ENCODE peak calls at places on chromosomes 2 and 18, in nine cellular contexts. R is mesenchymal stem cell; L is CD4-positive, CD25-positive, alpha-beta regulatory T cell; G is PC-9; X is fibroblast of lung; B is GM23248; C is heart right ventricle; P is CD4-positive, alpha-beta T cell; S is IMR-90. V is an unnamed sample. For H3K9me3, the result is how much of the 10 kb centered on the place peaks cover.

GRCh38 chr2:142825861-142826260 is 51.6 kb upstream of the KYNU start:
- DNase-seq in R (no peak), L (no peak), G (no peak), X (peak), B (peak), C (no peak), P (no peak), S (no peak), V (peak)

GRCh38 chr2:26754972-26755670 is 9.0 kb upstream of the SLC35F6 start:
- DNase-seq in R (no peak), L (no peak), G (no peak), X (no peak), B (no peak), C (no peak), P (no peak), S (no peak), V (no peak)

GRCh38 chr2:158729873-158730620 is 65.1 kb upstream of the DAPL1 start:
- DNase-seq in R (no peak), L (no peak), G (no peak), X (no peak), B (peak), C (no peak), P (no peak), S (no peak), V (no peak)

GRCh38 chr2:127146820-127147502 is 40.0 kb upstream of the BIN1 start:
- DNase-seq in R (peak), L (no peak), G (no peak), X (no peak), B (peak), C (no peak), P (no peak), S (peak), V (no peak)

GRCh38 chr2:164719996-164720941 is 99.0 kb upstream of the GRB14 start:
- DNase-seq in R (peak), L (no peak), G (no peak), X (no peak), B (peak), C (no peak), P (no peak), S (peak), V (no peak)

GRCh38 chr18:73980289-73980979 is 167.2 kb downstream of the FBXO15 start:
- DNase-seq in R (peak), L (no peak), G (peak), X (no peak), B (peak), C (no peak), P (no peak), S (peak), V (no peak)

GRCh38 chr18:57806891-57807280 is 3.8 kb upstream of the ATP8B1 start:
- DNase-seq in R (peak), L (no peak), G (peak), X (peak), B (peak), C (peak), P (no peak), S (peak), V (no peak)

GRCh38 chr2:146916914-146917313 is 927.9 kb upstream of the ACVR2A start:
- DNase-seq in R (no peak), L (no peak), G (no peak), X (no peak), B (no peak), C (no peak), P (no peak), S (no peak), V (no peak)

GRCh38 chr2:198327526-198327925 is 523.1 kb downstream of the PLCL1 start:
- DNase-seq in R (no peak), L (no peak), G (no peak), X (no peak), B (no peak), C (no peak), P (no peak), S (no peak), V (no peak)

GRCh38 chr18:77106331-77106730 is 26.3 kb downstream of the MBP start:
- DNase-seq in R (no peak), L (peak), G (no peak), X (no peak), B (no peak), C (no peak), P (peak), S (no peak), V (no peak)

GRCh38 chr2:143674055-143674454 is 544.8 kb downstream of the ARHGAP15 start:
- DNase-seq in R (no peak), L (no peak), G (no peak), X (no peak), B (no peak), C (no peak), P (no peak), S (no peak), V (no peak)

GRCh38 chr2:166944909-166945308 is 56.6 kb downstream of the XIRP2 start:
- DNase-seq in R (no peak), L (no peak), G (no peak), X (no peak), B (no peak), C (no peak), P (no peak), S (no peak), V (no peak)

GRCh38 chr2:194723446-194723845 is 933.6 kb upstream of the SLC39A10 start:
- DNase-seq in R (no peak), L (no peak), G (no peak), X (no peak), B (no peak), C (no peak), P (no peak), S (no peak), V (no peak)

GRCh38 chr2:11802782-11803191 is 56.4 kb downstream of the LPIN1 start:
- DNase-seq in R (peak), L (no peak), G (no peak), X (peak), B (peak), C (no peak), P (no peak), S (peak), V (no peak)

GRCh38 chr2:200625317-200625716 is 39.5 kb downstream of the AOX1 start:
- DNase-seq in R (no peak), L (no peak), G (no peak), X (no peak), B (peak), C (no peak), P (no peak), S (peak), V (no peak)

GRCh38 chr2:221374234-221374633 is 197.9 kb downstream of the EPHA4 start:
- DNase-seq in R (no peak), L (no peak), G (no peak), X (no peak), B (no peak), C (no peak), P (no peak), S (no peak), V (no peak)

GRCh38 chr18:26456070-26456491 is 92.3 kb downstream of the KCTD1 start:
- DNase-seq in R (no peak), L (no peak), G (no peak), X (no peak), B (no peak), C (no peak), P (no peak), S (no peak), V (no peak)

GRCh38 chr2:118907759-118908158 is 34.2 kb upstream of the MARCO start:
- DNase-seq in R (no peak), L (no peak), G (no peak), X (no peak), B (no peak), C (no peak), P (no peak), S (no peak), V (no peak)

GRCh38 chr2:35846-36245 is 10.5 kb downstream of the FAM110C start:
- DNase-seq in R (no peak), L (peak), G (peak), X (no peak), B (no peak), C (no peak), P (no peak), S (no peak), V (no peak)

GRCh38 chr18:70235478-70235877 is 30.0 kb upstream of the RTTN start:
- DNase-seq in R (no peak), L (no peak), G (no peak), X (no peak), B (no peak), C (no peak), P (no peak), S (no peak), V (no peak)

GRCh38 chr2:239383796-239384156 is 17.0 kb downstream of the HDAC4 start:
- DNase-seq in R (no peak), L (no peak), G (no peak), X (no peak), B (no peak), C (no peak), P (no peak), S (no peak), V (no peak)

GRCh38 chr18:48679236-48679635 is 140.4 kb downstream of the CTIF start:
- DNase-seq in R (no peak), L (no peak), G (no peak), X (no peak), B (peak), C (no peak), P (no peak), S (no peak), V (peak)

GRCh38 chr18:5275872-5276271 is 19.7 kb downstream of the ZBTB14 start:
- DNase-seq in R (no peak), L (no peak), G (no peak), X (no peak), B (no peak), C (no peak), P (no peak), S (no peak), V (no peak)

GRCh38 chr2:667332-668000 is 9.7 kb downstream of the TMEM18 start:
- DNase-seq in R (peak), L (peak), G (peak), X (peak), B (peak), C (no peak), P (no peak), S (peak), V (no peak)

GRCh38 chr2:202039278-202040100 is 5.8 kb downstream of the FZD7 start:
- DNase-seq in R (peak), L (peak), G (no peak), X (no peak), B (peak), C (no peak), P (no peak), S (no peak), V (no peak)

GRCh38 chr2:154670083-154670482 is 28.4 kb upstream of the KCNJ3 start:
- DNase-seq in R (no peak), L (no peak), G (no peak), X (no peak), B (no peak), C (no peak), P (no peak), S (no peak), V (no peak)

GRCh38 chr2:20012032-20012281 is 511 bp downstream of the MATN3 start:
- DNase-seq in R (no peak), L (no peak), G (no peak), X (no peak), B (no peak), C (no peak), P (no peak), S (no peak), V (no peak)

GRCh38 chr2:60433021-60433596 is 120.3 kb downstream of the BCL11A start:
- DNase-seq in R (no peak), L (no peak), G (no peak), X (no peak), B (no peak), C (no peak), P (no peak), S (no peak), V (no peak)

GRCh38 chr2:237125967-237126366 is 40.3 kb downstream of the COPS8 start:
- DNase-seq in R (no peak), L (no peak), G (no peak), X (no peak), B (no peak), C (no peak), P (no peak), S (no peak), V (no peak)

GRCh38 chr18:35005963-35006577 is 35.1 kb upstream of the MAPRE2 start:
- DNase-seq in R (peak), L (peak), G (peak), X (peak), B (peak), C (peak), P (no peak), S (peak), V (peak)

GRCh38 chr2:10405441-10405840 is 42.7 kb downstream of the ODC1 start:
- DNase-seq in R (no peak), L (no peak), G (peak), X (peak), B (peak), C (no peak), P (no peak), S (peak), V (no peak)

GRCh38 chr2:65483763-65484162 is 51.4 kb upstream of the SPRED2 start:
- DNase-seq in R (peak), L (no peak), G (no peak), X (no peak), B (peak), C (no peak), P (no peak), S (no peak), V (no peak)

GRCh38 chr2:159960413-159960812 is 102.0 kb downstream of the PLA2R1 start:
- DNase-seq in R (peak), L (peak), G (no peak), X (peak), B (peak), C (no peak), P (no peak), S (peak), V (no peak)

GRCh38 chr2:113212245-113213060 is 38.7 kb downstream of the PSD4 start:
- DNase-seq in R (peak), L (no peak), G (no peak), X (peak), B (no peak), C (no peak), P (no peak), S (no peak), V (no peak)

GRCh38 chr2:56807861-56808260 is 624.1 kb downstream of the CCDC85A start:
- DNase-seq in R (no peak), L (no peak), G (no peak), X (no peak), B (no peak), C (no peak), P (no peak), S (no peak), V (no peak)
- H3K9me3 ChIP-seq in R (under half), L (under half), G (under half), X (under half), B (under half), C (under half), P (under half), S (under half), V (under half)

GRCh38 chr2:95215018-95215612 is 7.8 kb downstream of the ZNF892 start:
- DNase-seq in R (peak), L (no peak), G (no peak), X (peak), B (peak), C (no peak), P (no peak), S (no peak), V (no peak)
- H3K9me3 ChIP-seq in R (half or more), L (half or more), G (half or more), X (under half), B (under half), C (half or more), P (half or more), S (half or more), V (under half)

GRCh38 chr18:78978336-78979057 is 1.1 kb upstream of the SALL3 start:
- DNase-seq in R (no peak), L (no peak), G (no peak), X (no peak), B (no peak), C (no peak), P (no peak), S (no peak), V (no peak)
- H3K9me3 ChIP-seq in R (under half), L (under half), G (under half), X (under half), B (under half), C (under half), P (under half), S (under half), V (under half)

DNA sequence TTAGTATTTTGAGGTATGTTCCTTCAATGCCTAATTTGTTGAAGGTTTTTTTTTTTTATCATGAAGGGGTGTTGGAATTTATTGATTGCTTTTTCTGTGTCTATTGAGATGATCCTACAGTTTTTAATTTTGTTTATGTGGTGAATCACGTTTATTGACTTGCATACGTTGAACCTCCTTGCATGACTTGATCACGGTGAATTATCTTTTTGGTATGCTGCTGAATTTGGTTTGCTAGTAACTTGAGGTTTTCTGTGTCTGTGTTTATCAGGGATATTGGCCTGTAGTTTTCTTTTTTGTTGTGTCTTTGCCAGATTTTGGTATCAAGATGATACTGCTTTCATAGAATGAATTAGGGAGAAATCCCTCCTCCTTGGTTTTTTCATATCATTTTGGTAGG is 23.9 kb downstream of the CLIP4 start:
- DNase-seq in R (no peak), L (no peak), G (no peak), X (no peak), B (peak), C (no peak), P (no peak), S (peak), V (no peak)
- H3K9me3 ChIP-seq in R (under half), L (under half), G (under half), X (under half), B (under half), C (under half), P (under half), S (under half), V (under half)

GRCh38 chr2:121613774-121614173 is 35.5 kb downstream of the CLASP1 start:
- DNase-seq in R (no peak), L (no peak), G (no peak), X (no peak), B (no peak), C (no peak), P (no peak), S (peak), V (no peak)
- H3K9me3 ChIP-seq in R (under half), L (under half), G (under half), X (under half), B (under half), C (under half), P (under half), S (under half), V (under half)

DNA sequence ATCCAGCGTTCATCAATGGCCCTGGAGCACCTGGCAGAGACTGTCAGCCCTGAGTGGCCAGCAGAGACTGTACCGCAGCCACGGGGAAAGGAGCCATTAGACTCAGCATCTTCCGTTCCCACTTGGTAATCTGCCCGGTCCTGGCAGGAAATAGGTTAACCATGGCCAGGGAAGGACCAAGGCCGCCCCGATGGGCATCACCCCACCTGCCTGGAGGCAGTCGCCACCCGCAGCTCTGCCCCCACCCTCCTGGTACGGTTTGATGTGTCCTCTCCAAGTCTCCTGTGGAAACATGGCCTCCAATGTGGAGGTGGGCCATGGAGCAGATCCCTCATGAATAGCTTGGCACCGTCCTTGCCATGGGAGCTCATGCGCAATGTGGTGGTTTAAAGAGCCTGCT is 75.3 kb downstream of the RTP5 start:
- DNase-seq in R (no peak), L (no peak), G (no peak), X (no peak), B (no peak), C (no peak), P (no peak), S (no peak), V (no peak)
- H3K9me3 ChIP-seq in R (under half), L (under half), G (under half), X (under half), B (under half), C (under half), P (under half), S (under half), V (under half)

DNA sequence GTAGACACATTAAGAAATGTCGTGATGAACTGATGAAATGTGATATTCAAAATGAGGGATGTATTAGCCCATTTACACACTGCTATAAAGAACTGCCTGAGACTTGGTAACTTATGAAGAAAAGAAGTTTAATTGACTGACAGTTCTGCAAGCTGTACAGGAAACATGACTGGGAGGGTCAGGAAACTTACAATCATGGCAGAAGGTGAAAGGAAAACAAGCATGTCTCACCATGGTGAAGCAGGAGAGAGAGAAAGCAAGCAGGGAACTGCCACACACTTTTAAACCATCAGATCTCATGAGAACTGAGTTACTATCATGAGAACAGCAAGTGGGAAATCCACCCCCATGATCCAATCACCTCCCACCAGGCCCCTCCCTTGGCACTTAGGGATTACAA is 1010.8 kb upstream of the CELF4 start:
- DNase-seq in R (no peak), L (peak), G (no peak), X (no peak), B (no peak), C (no peak), P (no peak), S (no peak), V (no peak)
- H3K9me3 ChIP-seq in R (under half), L (under half), G (under half), X (under half), B (under half), C (under half), P (under half), S (under half), V (under half)